ENCODE peak calls at places on chromosomes 3 and 15, in four cellular contexts. One of them, this sample, is unnamed.

GRCh38 chr15:98881526-98882517 is 125.8 kb downstream of the PGPEP1L start:
- DNase-seq in K562: peak
- DNase-seq in HepG2: peak
- DNase-seq in GM12878: no peak
- DNase-seq in this sample: peak

GRCh38 chr3:185976977-185977678 is 39.3 kb upstream of the TRA2B start:
- DNase-seq in GM12878: peak
- DNase-seq in HepG2: peak
- DNase-seq in K562: peak
- DNase-seq in this sample: peak

GRCh38 chr3:194773216-194773615 is 87.5 kb downstream of the FAM43A start:
- DNase-seq in K562: no peak
- DNase-seq in GM12878: no peak
- DNase-seq in HepG2: no peak
- DNase-seq in this sample: no peak

GRCh38 chr3:138848696-138849095 is 14.0 kb upstream of the PIK3CB start:
- DNase-seq in HepG2: no peak
- DNase-seq in GM12878: no peak
- DNase-seq in K562: no peak
- DNase-seq in this sample: no peak

GRCh38 chr3:59277201-59277600 is 227.4 kb upstream of the CFAP20DC start:
- DNase-seq in HepG2: no peak
- DNase-seq in GM12878: no peak
- DNase-seq in K562: no peak
- DNase-seq in this sample: no peak

GRCh38 chr3:188649521-188649920 is 495.6 kb downstream of the LPP start:
- DNase-seq in GM12878: no peak
- DNase-seq in K562: no peak
- DNase-seq in HepG2: no peak
- DNase-seq in this sample: no peak

GRCh38 chr15:88256261-88257230 is at the start of gene NTRK3:
- DNase-seq in HepG2: no peak
- DNase-seq in K562: no peak
- DNase-seq in GM12878: no peak
- DNase-seq in this sample: peak

GRCh38 chr3:106420628-106421027 is 551.8 kb upstream of the CBLB start:
- DNase-seq in HepG2: no peak
- DNase-seq in GM12878: no peak
- DNase-seq in K562: no peak
- DNase-seq in this sample: no peak

GRCh38 chr3:122694966-122695365 is 14.3 kb downstream of the PARP14 start:
- DNase-seq in HepG2: no peak
- DNase-seq in K562: no peak
- DNase-seq in GM12878: peak
- DNase-seq in this sample: no peak

GRCh38 chr3:26015752-26016151 is 225.9 kb downstream of the OXSM start:
- DNase-seq in K562: no peak
- DNase-seq in HepG2: no peak
- DNase-seq in GM12878: no peak
- DNase-seq in this sample: peak

GRCh38 chr3:148604270-148605085 is 93.2 kb upstream of the AGTR1 start:
- DNase-seq in HepG2: no peak
- DNase-seq in GM12878: no peak
- DNase-seq in K562: no peak
- DNase-seq in this sample: no peak

GRCh38 chr3:194439915-194440550 is 41.0 kb upstream of the GP5 start:
- DNase-seq in K562: no peak
- DNase-seq in HepG2: no peak
- DNase-seq in GM12878: no peak
- DNase-seq in this sample: no peak

GRCh38 chr3:153513236-153513635 is 351.2 kb downstream of the RAP2B start:
- DNase-seq in HepG2: peak
- DNase-seq in K562: peak
- DNase-seq in GM12878: no peak
- DNase-seq in this sample: peak

GRCh38 chr3:7707192-7707591 is 794.4 kb upstream of the LMCD1 start:
- DNase-seq in GM12878: no peak
- DNase-seq in K562: no peak
- DNase-seq in HepG2: no peak
- DNase-seq in this sample: no peak

GRCh38 chr3:158789592-158789991 is 12.3 kb upstream of the MFSD1 start:
- DNase-seq in GM12878: no peak
- DNase-seq in HepG2: peak
- DNase-seq in K562: peak
- DNase-seq in this sample: no peak

GRCh38 chr3:67241084-67241483 is 243.0 kb downstream of the KBTBD8 start:
- DNase-seq in GM12878: no peak
- DNase-seq in K562: no peak
- DNase-seq in HepG2: no peak
- DNase-seq in this sample: no peak

GRCh38 chr15:56765252-56765651 is 31.9 kb upstream of the ZNF280D start:
- DNase-seq in GM12878: no peak
- DNase-seq in K562: no peak
- DNase-seq in HepG2: no peak
- DNase-seq in this sample: no peak

GRCh38 chr15:74866090-74866489 is 7.1 kb downstream of the SCAMP2 start:
- DNase-seq in GM12878: no peak
- DNase-seq in K562: no peak
- DNase-seq in HepG2: no peak
- DNase-seq in this sample: no peak

GRCh38 chr15:77419050-77419835 is 661 bp downstream of the PEAK1 start:
- DNase-seq in HepG2: no peak
- DNase-seq in K562: peak
- DNase-seq in GM12878: no peak
- DNase-seq in this sample: peak

GRCh38 chr3:95302044-95302443 is 1239.2 kb downstream of the NSUN3 start:
- DNase-seq in HepG2: peak
- DNase-seq in GM12878: no peak
- DNase-seq in K562: no peak
- DNase-seq in this sample: no peak

GRCh38 chr15:57398336-57398735 is 22.0 kb downstream of the CGNL1 start:
- DNase-seq in K562: no peak
- DNase-seq in HepG2: no peak
- DNase-seq in GM12878: no peak
- DNase-seq in this sample: no peak

GRCh38 chr15:51312754-51313390 is 25.5 kb downstream of the CYP19A1 start:
- DNase-seq in GM12878: no peak
- DNase-seq in HepG2: peak
- DNase-seq in K562: no peak
- DNase-seq in this sample: no peak

GRCh38 chr3:65919841-65920240 is 118.9 kb downstream of the MAGI1 start:
- DNase-seq in K562: no peak
- DNase-seq in HepG2: no peak
- DNase-seq in GM12878: no peak
- DNase-seq in this sample: no peak

GRCh38 chr3:1092771-1093170 is at the start of gene CNTN6:
- DNase-seq in GM12878: no peak
- DNase-seq in HepG2: no peak
- DNase-seq in K562: no peak
- DNase-seq in this sample: no peak

GRCh38 chr15:62503451-62503850 is 338.4 kb upstream of the C2CD4B start:
- DNase-seq in GM12878: no peak
- DNase-seq in HepG2: no peak
- DNase-seq in K562: peak
- DNase-seq in this sample: no peak

GRCh38 chr3:134312873-134313838 is 61.1 kb downstream of the AMOTL2 start:
- DNase-seq in GM12878: no peak
- DNase-seq in K562: peak
- DNase-seq in HepG2: peak
- DNase-seq in this sample: no peak

GRCh38 chr3:138974467-138974866 is 27.4 kb downstream of the FOXL2NB start:
- DNase-seq in K562: no peak
- DNase-seq in GM12878: no peak
- DNase-seq in HepG2: no peak
- DNase-seq in this sample: no peak

GRCh38 chr15:37219211-37219701 is 118.9 kb upstream of the MEIS2 start:
- DNase-seq in K562: no peak
- DNase-seq in HepG2: peak
- DNase-seq in GM12878: no peak
- DNase-seq in this sample: no peak

GRCh38 chr15:70088887-70089691 is 8.6 kb downstream of the TLE3 start:
- DNase-seq in HepG2: no peak
- DNase-seq in GM12878: no peak
- DNase-seq in K562: no peak
- DNase-seq in this sample: no peak

GRCh38 chr15:88257311-88257901 is 867 bp upstream of the NTRK3 start:
- DNase-seq in HepG2: no peak
- DNase-seq in K562: no peak
- DNase-seq in GM12878: no peak
- DNase-seq in this sample: no peak

GRCh38 chr15:77027111-77027696 is 32.3 kb downstream of the PSTPIP1 start:
- DNase-seq in HepG2: no peak
- DNase-seq in GM12878: no peak
- DNase-seq in K562: no peak
- DNase-seq in this sample: no peak

GRCh38 chr3:134619884-134620445 is 30.9 kb downstream of the KY start:
- DNase-seq in K562: no peak
- DNase-seq in HepG2: no peak
- DNase-seq in GM12878: no peak
- DNase-seq in this sample: no peak

GRCh38 chr15:69903476-69904295 is 194.0 kb downstream of the TLE3 start:
- DNase-seq in HepG2: no peak
- DNase-seq in K562: no peak
- DNase-seq in GM12878: no peak
- DNase-seq in this sample: no peak

GRCh38 chr3:156448300-156448699 is 106.6 kb downstream of the SSR3 start:
- DNase-seq in GM12878: no peak
- DNase-seq in K562: peak
- DNase-seq in HepG2: peak
- DNase-seq in this sample: peak

GRCh38 chr15:90451215-90451850 is 63.3 kb downstream of the IQGAP1 start:
- DNase-seq in HepG2: no peak
- DNase-seq in GM12878: no peak
- DNase-seq in K562: no peak
- DNase-seq in this sample: peak

GRCh38 chr3:108970561-108970960 is 16.9 kb upstream of the GUCA1C start:
- DNase-seq in K562: no peak
- DNase-seq in GM12878: no peak
- DNase-seq in HepG2: no peak
- DNase-seq in this sample: no peak

DNA sequence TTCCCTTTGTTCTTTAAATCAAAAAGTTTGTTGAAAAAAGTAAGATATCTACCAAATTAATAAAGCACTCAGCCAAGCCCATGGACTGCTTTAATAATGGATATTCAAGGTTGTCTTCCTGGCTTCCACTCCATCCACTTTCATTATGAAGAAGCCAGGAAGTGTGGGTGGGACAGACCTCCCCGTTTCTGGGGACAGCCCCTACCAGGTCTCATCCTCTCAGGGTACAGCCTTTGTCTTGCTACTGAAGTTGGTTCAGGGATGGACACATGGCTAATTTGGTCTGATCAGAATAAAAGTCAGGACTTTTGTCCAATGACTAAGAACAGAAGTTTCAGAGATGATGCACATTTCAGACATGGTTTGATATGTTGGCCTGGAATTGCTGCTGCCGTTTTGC is 32.6 kb downstream of the CCNB2 start:
- DNase-seq in GM12878: no peak
- DNase-seq in K562: no peak
- DNase-seq in HepG2: no peak
- DNase-seq in this sample: no peak
- TF ChIP-seq FOXK2 in GM12878: no peak
- TF ChIP-seq FOXK2 in K562: no peak
- TF ChIP-seq FOXK2 in HepG2: no peak
- TF ChIP-seq FOXK2 in this sample: no peak

GRCh38 chr3:39541917-39542329 is 74.4 kb downstream of the MOBP start:
- DNase-seq in K562: peak
- DNase-seq in HepG2: no peak
- DNase-seq in GM12878: no peak
- DNase-seq in this sample: no peak
- TF ChIP-seq FOXK2 in K562: no peak
- TF ChIP-seq FOXK2 in HepG2: no peak
- TF ChIP-seq FOXK2 in GM12878: no peak
- TF ChIP-seq FOXK2 in this sample: no peak

GRCh38 chr15:41556657-41557056 is 2.4 kb upstream of the TYRO3 start:
- DNase-seq in K562: no peak
- DNase-seq in HepG2: no peak
- DNase-seq in GM12878: no peak
- DNase-seq in this sample: no peak

GRCh38 chr15:41558400-41559238 is at the start of gene TYRO3:
- DNase-seq in HepG2: no peak
- DNase-seq in K562: peak
- DNase-seq in GM12878: no peak
- DNase-seq in this sample: peak

GRCh38 chr15:41559489-41560177 is 621 bp downstream of the TYRO3 start:
- DNase-seq in HepG2: no peak
- DNase-seq in K562: no peak
- DNase-seq in GM12878: no peak
- DNase-seq in this sample: no peak

GRCh38 chr15:41559239-41559488 is 152 bp downstream of the TYRO3 start:
- DNase-seq in HepG2: no peak
- DNase-seq in GM12878: no peak
- DNase-seq in K562: no peak
- DNase-seq in this sample: no peak

DNA sequence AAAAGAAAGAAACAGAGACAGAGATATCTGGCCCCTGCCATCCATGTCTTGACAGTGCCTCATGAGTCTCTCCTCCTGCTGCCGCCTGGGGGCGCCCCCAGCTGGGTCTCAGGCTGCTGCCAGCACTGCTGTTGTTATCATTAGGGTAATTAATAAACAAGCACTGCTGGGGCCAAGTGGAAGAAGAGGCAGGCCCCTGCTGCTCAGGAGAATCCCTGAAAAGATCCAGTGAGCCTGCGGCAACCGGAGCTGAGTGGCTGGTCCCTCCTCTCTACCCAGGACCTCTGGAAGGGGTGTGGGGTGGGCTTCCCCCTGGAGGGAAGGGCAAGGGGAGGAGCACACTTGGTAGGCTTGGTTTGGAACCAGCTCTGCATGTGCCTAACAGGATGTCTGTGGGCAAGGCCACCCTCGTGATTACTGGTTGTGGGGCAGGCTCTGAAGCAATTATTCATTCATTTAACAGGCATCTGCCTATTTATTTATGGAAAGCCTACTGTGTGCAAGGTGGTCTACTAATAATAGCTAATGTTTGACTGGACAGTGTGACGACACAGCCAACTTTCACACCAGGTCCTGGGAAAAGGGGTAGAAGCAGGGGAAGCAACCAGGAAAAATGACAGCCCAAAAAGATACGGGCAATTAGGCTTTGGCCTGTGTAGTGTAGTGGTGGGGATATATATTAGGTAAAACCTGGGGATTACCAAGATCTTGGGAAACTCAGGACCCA is 1.2 kb upstream of the TYRO3 start:
- DNase-seq in GM12878: peak
- DNase-seq in HepG2: peak
- DNase-seq in K562: peak
- DNase-seq in this sample: peak
- TF ChIP-seq FOXK2 in GM12878: peak
- TF ChIP-seq FOXK2 in HepG2: no peak
- TF ChIP-seq FOXK2 in K562: peak
- TF ChIP-seq FOXK2 in this sample: no peak

GRCh38 chr3:17175187-17175839 is 290.6 kb downstream of the PLCL2 start:
- DNase-seq in GM12878: no peak
- DNase-seq in HepG2: no peak
- DNase-seq in K562: no peak
- DNase-seq in this sample: no peak
- TF ChIP-seq FOXK2 in GM12878: no peak
- TF ChIP-seq FOXK2 in HepG2: no peak
- TF ChIP-seq FOXK2 in K562: no peak
- TF ChIP-seq FOXK2 in this sample: no peak

This sample was measured in HEK293T.